ENCODE peak calls at places on chromosome 3, in ten cellular contexts. D is mesendoderm; Q is colonic mucosa; R is HCT116; K is CD4-positive, CD25-positive, alpha-beta regulatory T cell; M is adipocyte; W is lung; L is IMR-90; Y is WERI-Rb-1; J is gastrocnemius medialis. X is an unnamed sample.

GRCh38 chr3:65348596-65348995 is 660.8 kb upstream of the ADAMTS9 start:
- DNase-seq in L (peak; percentile 69), W (no peak), J (no peak), Y (no peak), M (peak; percentile 91), Q (no peak), D (no peak), R (no peak), K (no peak), X (no peak)

GRCh38 chr3:122621112-122621511 is 43.7 kb downstream of the PARP15 start:
- DNase-seq in K (no peak), Q (no peak), D (no peak), M (no peak), W (no peak), R (no peak), Y (no peak), J (no peak), L (no peak), X (no peak)

GRCh38 chr3:23241256-23241655 is 38.1 kb downstream of the UBE2E2 start:
- DNase-seq in M (no peak), W (no peak), Y (no peak), D (no peak), R (no peak), K (no peak), L (no peak), J (no peak), Q (no peak), X (no peak)

GRCh38 chr3:18861137-18861536 is 287.2 kb upstream of the KCNH8 start:
- DNase-seq in Y (no peak), D (no peak), M (no peak), J (no peak), L (no peak), Q (no peak), R (no peak), K (no peak), W (no peak), X (no peak)

GRCh38 chr3:99966657-99967420 is 147.5 kb downstream of the FILIP1L start:
- DNase-seq in R (no peak), D (no peak), Y (no peak), L (peak; percentile 68), W (no peak), J (peak; percentile 53), K (no peak), Q (no peak), M (peak; percentile 72), X (no peak)

GRCh38 chr3:50340404-50341329 is at the start of gene RASSF1:
- DNase-seq in D (peak; percentile 23), L (no peak), Q (peak; percentile 86), R (no peak), Y (no peak), M (no peak), J (peak; percentile 38), K (peak; percentile 62), W (peak; percentile 72), X (peak; percentile 91)

GRCh38 chr3:59502806-59503205 is 453.0 kb upstream of the CFAP20DC start:
- DNase-seq in K (no peak), L (peak; percentile 95), M (peak; percentile 81), W (no peak), D (no peak), R (no peak), J (no peak), Q (no peak), Y (no peak), X (no peak)

GRCh38 chr3:148366743-148367410 is 330.8 kb upstream of the AGTR1 start:
- DNase-seq in R (no peak), Y (no peak), L (peak; percentile 9), K (no peak), D (peak; percentile 1), Q (no peak), M (peak; percentile 66), W (no peak), J (no peak), X (no peak)

GRCh38 chr3:194691481-194692281 is 6.0 kb downstream of the FAM43A start:
- DNase-seq in W (no peak), L (no peak), Y (no peak), J (no peak), Q (no peak), R (no peak), M (peak; percentile 79), D (no peak), K (no peak), X (no peak)

GRCh38 chr3:66577804-66578203 is 77.0 kb upstream of the LRIG1 start:
- DNase-seq in J (no peak), W (no peak), Q (no peak), D (no peak), K (no peak), R (no peak), M (no peak), Y (no peak), L (no peak), X (no peak)

GRCh38 chr3:56624725-56625124 is 58.3 kb downstream of the TASOR start:
- DNase-seq in Y (no peak), D (no peak), K (no peak), Q (no peak), L (peak; percentile 49), M (peak; percentile 77), W (no peak), J (no peak), R (no peak), X (no peak)

GRCh38 chr3:151537751-151538150 is 76.9 kb upstream of the IGSF10 start:
- DNase-seq in L (peak; percentile 13), W (no peak), M (peak; percentile 55), Q (no peak), R (no peak), J (no peak), D (no peak), K (no peak), Y (no peak), X (no peak)

GRCh38 chr3:156483961-156484787 is 70.7 kb downstream of the SSR3 start:
- DNase-seq in Y (no peak), M (peak; percentile 58), W (no peak), K (peak; percentile 36), R (peak; percentile 8), J (no peak), L (peak; percentile 66), Q (no peak), D (no peak), X (no peak)

GRCh38 chr3:196965112-196965803 is 3.4 kb downstream of the PIGZ start:
- DNase-seq in J (no peak), Y (no peak), Q (no peak), M (no peak), D (no peak), K (no peak), L (no peak), R (no peak), W (no peak), X (no peak)

GRCh38 chr3:64627471-64628321 is 60.1 kb downstream of the ADAMTS9 start:
- DNase-seq in M (peak; percentile 7), Y (no peak), K (no peak), Q (no peak), L (peak; percentile 20), W (no peak), R (no peak), D (peak; percentile 11), J (no peak), X (no peak)

GRCh38 chr3:172629470-172629869 is 81.4 kb downstream of the NCEH1 start:
- DNase-seq in D (no peak), L (no peak), K (no peak), J (no peak), Q (no peak), Y (no peak), M (peak; percentile 53), W (no peak), R (no peak), X (no peak)

GRCh38 chr3:72533584-72534473 is 314.4 kb downstream of the SHQ1 start:
- DNase-seq in W (no peak), R (no peak), Y (no peak), K (no peak), D (no peak), Q (no peak), M (no peak), J (no peak), L (no peak), X (no peak)

GRCh38 chr3:142337994-142338393 is 109.8 kb downstream of the XRN1 start:
- DNase-seq in M (no peak), Q (no peak), K (no peak), L (no peak), Y (no peak), W (no peak), R (no peak), D (no peak), J (no peak), X (no peak)
- H3K36me3 ChIP-seq in M (peaks cover 67% of the 10 kb centered on the region), Q (no peaks in the 10 kb centered on the region), K (peaks cover 73% of the 10 kb centered on the region), L (peaks cover 6% of the 10 kb centered on the region), Y (peaks cover 10% of the 10 kb centered on the region), W (peaks cover 11% of the 10 kb centered on the region), R (no peaks in the 10 kb centered on the region), D (no peaks in the 10 kb centered on the region), J (no peaks in the 10 kb centered on the region), X (peaks cover 2% of the 10 kb centered on the region)

GRCh38 chr3:123698813-123699212 is 114.0 kb upstream of the HACD2 start:
- DNase-seq in L (no peak), W (no peak), M (no peak), D (no peak), K (no peak), Q (no peak), Y (no peak), J (no peak), R (no peak), X (no peak)
- H3K4me3 ChIP-seq in L (no peak overlapping the region), W (no peak overlapping the region), M (peak overlapping the region; percentile 74), D (no peak overlapping the region), K (no peak overlapping the region), Q (peak overlapping the region; percentile 30), Y (no peak overlapping the region), J (peak overlapping the region; percentile 13), R (no peak overlapping the region), X (no peak overlapping the region)

GRCh38 chr3:33826206-33826605 is 27.8 kb downstream of the PDCD6IP start:
- DNase-seq in J (no peak), R (no peak), Y (no peak), W (no peak), D (no peak), L (peak; percentile 33), K (no peak), M (peak; percentile 51), Q (no peak), X (no peak)
- H3K36me3 ChIP-seq in J (no peaks in the 10 kb centered on the region), R (peaks cover 19% of the 10 kb centered on the region), Y (peaks cover 51% of the 10 kb centered on the region), W (peaks cover 17% of the 10 kb centered on the region), D (no peaks in the 10 kb centered on the region), L (peaks cover 27% of the 10 kb centered on the region), K (peaks cover 75% of the 10 kb centered on the region), M (peaks cover 90% of the 10 kb centered on the region), Q (no peaks in the 10 kb centered on the region), X (no peaks in the 10 kb centered on the region)

DNA sequence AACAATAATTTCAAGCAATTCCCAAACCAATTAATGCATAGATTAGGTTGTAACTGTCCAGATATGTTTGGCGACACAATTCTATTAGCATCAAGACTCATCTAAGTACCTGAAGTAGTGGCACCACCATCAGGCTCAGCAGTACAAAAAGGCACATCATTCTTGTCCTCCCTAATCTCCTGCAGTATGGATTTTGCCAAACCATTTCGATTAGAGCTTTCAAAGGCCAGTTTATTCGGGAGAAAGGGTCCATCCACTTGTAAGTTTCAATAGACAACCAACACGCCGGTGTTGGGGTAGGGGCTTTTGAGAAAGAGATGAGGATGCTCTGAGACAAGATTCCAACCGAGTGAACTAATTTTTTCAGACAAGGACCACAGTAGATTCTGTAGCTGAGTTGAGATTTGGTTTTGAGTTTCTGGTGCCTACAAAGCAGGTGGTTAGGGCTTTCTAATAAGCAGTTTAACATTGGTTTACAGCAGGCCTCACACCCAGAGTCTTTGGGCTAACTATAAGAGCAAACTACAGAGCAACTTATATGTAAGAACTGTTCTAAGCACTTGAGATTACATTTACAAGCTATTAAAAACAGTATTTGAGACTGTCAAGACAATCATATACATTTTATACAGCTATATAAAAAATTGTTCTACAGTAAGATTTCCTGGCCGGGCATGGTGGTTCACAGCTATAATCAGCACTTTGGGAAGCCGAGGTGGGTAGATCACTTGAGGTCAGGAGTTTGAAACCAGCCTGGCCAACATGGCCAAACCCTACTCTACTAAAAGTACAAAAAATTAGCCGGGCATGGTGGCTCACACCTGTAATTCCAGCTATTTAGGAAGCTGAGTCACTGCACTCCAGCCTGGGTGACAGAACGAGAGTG is 4.5 kb downstream of the RPL22L1 start:
- DNase-seq in J (no peak), L (no peak), Y (no peak), W (no peak), Q (no peak), D (peak; percentile 40), M (no peak), K (no peak), R (no peak), X (no peak)
- H3K4me3 ChIP-seq in J (no peak overlapping the region), L (no peak overlapping the region), Y (no peak overlapping the region), W (no peak overlapping the region), Q (no peak overlapping the region), D (no peak overlapping the region), M (no peak overlapping the region), K (no peak overlapping the region), R (no peak overlapping the region), X (no peak overlapping the region)